ENCODE peak calls at places on chromosomes 11 and 22, in nine cellular contexts. H, M, K, E, A, G, F, Z and C are unnamed samples.

GRCh38 chr11:114440121-114440860 is 1.0 kb downstream of the REXO2 start:
- DNase-seq in H (peak), M (no peak), K (no peak), E (no peak), A (no peak), G (no peak), F (no peak), Z (no peak), C (no peak)

GRCh38 chr11:131888230-131888826 is 517.9 kb downstream of the NTM start:
- DNase-seq in H (peak), M (peak), K (peak), E (no peak), A (no peak), G (no peak), F (no peak), Z (peak), C (no peak)

GRCh38 chr11:65890324-65891179 is at the start of gene CCDC85B:
- DNase-seq in H (peak), M (peak), K (peak), E (peak), A (peak), G (peak), F (peak), Z (peak), C (peak)

GRCh38 chr11:128548655-128549255 is 38.6 kb downstream of the ETS1 start:
- DNase-seq in H (peak), M (no peak), K (peak), E (no peak), A (no peak), G (no peak), F (peak), Z (peak), C (no peak)

GRCh38 chr11:15519124-15519791 is 404.5 kb downstream of the INSC start:
- DNase-seq in H (no peak), M (no peak), K (no peak), E (no peak), A (no peak), G (no peak), F (no peak), Z (no peak), C (no peak)

GRCh38 chr11:66976048-66976467 is 954 bp downstream of the C11orf86 start:
- DNase-seq in H (no peak), M (no peak), K (no peak), E (peak), A (no peak), G (no peak), F (no peak), Z (peak), C (peak)

GRCh38 chr22:28934026-28934425 is 50.7 kb downstream of the ZNRF3 start:
- DNase-seq in H (no peak), M (no peak), K (no peak), E (no peak), A (no peak), G (no peak), F (no peak), Z (no peak), C (no peak)

GRCh38 chr22:19018256-19018655 is 82.2 kb upstream of the PRODH start:
- DNase-seq in H (no peak), M (no peak), K (no peak), E (no peak), A (no peak), G (no peak), F (no peak), Z (no peak), C (no peak)

GRCh38 chr22:35601743-35602633 is 15.1 kb downstream of the MB start:
- DNase-seq in H (peak), M (no peak), K (peak), E (no peak), A (no peak), G (no peak), F (no peak), Z (no peak), C (no peak)

GRCh38 chr22:23399367-23400285 is 180.5 kb downstream of the IGLL1 start:
- DNase-seq in H (no peak), M (no peak), K (no peak), E (no peak), A (no peak), G (no peak), F (peak), Z (no peak), C (no peak)

GRCh38 chr11:130992788-130993187 is 76.5 kb upstream of the SNX19 start:
- DNase-seq in H (no peak), M (no peak), K (no peak), E (no peak), A (no peak), G (no peak), F (no peak), Z (no peak), C (no peak)

GRCh38 chr11:10862446-10862845 is 4.6 kb upstream of the ZBED5 start:
- DNase-seq in H (no peak), M (no peak), K (no peak), E (no peak), A (peak), G (no peak), F (no peak), Z (no peak), C (no peak)

GRCh38 chr22:41672780-41673509 is 15.7 kb downstream of the SNU13 start:
- DNase-seq in H (peak), M (no peak), K (no peak), E (no peak), A (no peak), G (no peak), F (no peak), Z (no peak), C (no peak)

GRCh38 chr11:81853791-81854190 is 879.9 kb downstream of the FAM181B start:
- DNase-seq in H (no peak), M (no peak), K (no peak), E (no peak), A (no peak), G (no peak), F (no peak), Z (no peak), C (no peak)

GRCh38 chr11:133605493-133605892 is 73.2 kb upstream of the OPCML start:
- DNase-seq in H (no peak), M (no peak), K (no peak), E (no peak), A (no peak), G (no peak), F (no peak), Z (no peak), C (no peak)

GRCh38 chr11:77088236-77089003 is 14.2 kb upstream of the OMP start:
- DNase-seq in H (no peak), M (peak), K (no peak), E (no peak), A (no peak), G (no peak), F (peak), Z (no peak), C (no peak)

GRCh38 chr11:118658372-118659313 is 20.8 kb downstream of the TREH start:
- DNase-seq in H (no peak), M (no peak), K (no peak), E (no peak), A (no peak), G (no peak), F (peak), Z (no peak), C (no peak)

GRCh38 chr11:70597006-70597555 is 198.8 kb downstream of the CTTN start:
- DNase-seq in H (no peak), M (no peak), K (no peak), E (no peak), A (no peak), G (no peak), F (peak), Z (no peak), C (no peak)

GRCh38 chr22:50626314-50626855 is 1.6 kb downstream of the ARSA start:
- DNase-seq in H (no peak), M (no peak), K (no peak), E (no peak), A (no peak), G (no peak), F (no peak), Z (no peak), C (no peak)

GRCh38 chr11:128627666-128628342 is 40.4 kb upstream of the ETS1 start:
- DNase-seq in H (no peak), M (no peak), K (no peak), E (no peak), A (no peak), G (no peak), F (no peak), Z (no peak), C (no peak)